ENCODE peak calls at places on chromosomes 5 and 9, in seven cellular contexts. J is right atrium auricular region, O is aorta, K is heart left ventricle, V is MV-4-11, M is tibial artery, U is GM23248. G is an unnamed sample.

GRCh38 chr9:123073991-123074422 is 40.5 kb downstream of the GPR21 start:
- DNase-seq in J (no peak), O (no peak), K (no peak), V (no peak), M (no peak), U (peak), G (no peak)

GRCh38 chr5:151740336-151740942 is 18.0 kb downstream of the ATOX1 start:
- DNase-seq in J (peak), O (peak), K (peak), V (peak), M (peak), U (peak), G (peak)

GRCh38 chr5:52560366-52560765 is 227.3 kb upstream of the ITGA1 start:
- DNase-seq in J (no peak), O (no peak), K (no peak), V (peak), M (no peak), U (peak), G (no peak)

GRCh38 chr5:146329697-146330096 is 8.9 kb upstream of the POU4F3 start:
- DNase-seq in J (no peak), O (no peak), K (no peak), V (no peak), M (no peak), U (no peak), G (no peak)

GRCh38 chr9:85960688-85961093 is 19.7 kb downstream of the NAA35 start:
- DNase-seq in J (no peak), O (no peak), K (no peak), V (no peak), M (no peak), U (no peak), G (no peak)

GRCh38 chr5:85921590-85921989 is 696.2 kb upstream of the COX7C start:
- DNase-seq in J (no peak), O (no peak), K (no peak), V (no peak), M (no peak), U (no peak), G (no peak)

GRCh38 chr9:96004384-96004783 is 128.9 kb downstream of the ERCC6L2 start:
- DNase-seq in J (no peak), O (no peak), K (no peak), V (peak), M (no peak), U (no peak), G (no peak)

GRCh38 chr5:173765030-173765644 is 123.0 kb upstream of the CPEB4 start:
- DNase-seq in J (no peak), O (no peak), K (no peak), V (no peak), M (no peak), U (no peak), G (no peak)

GRCh38 chr9:126151671-126152050 is 175.0 kb upstream of the MVB12B start:
- DNase-seq in J (peak), O (no peak), K (no peak), V (no peak), M (no peak), U (peak), G (peak)

GRCh38 chr9:6384732-6385131 is 28.3 kb upstream of the UHRF2 start:
- DNase-seq in J (no peak), O (no peak), K (no peak), V (no peak), M (no peak), U (no peak), G (no peak)